ENCODE peak calls at places on chromosomes 1 and 21, in seven cellular contexts. O is psoas muscle; W is cardiac fibroblast; E is naive thymus-derived CD4-positive, alpha-beta T cell; Z is left colon; K is LHCN-M2; X is lower lobe of right lung. Y is an unnamed sample.
A peak's percentile ranks its signal among the peaks of the same experiment; 100 is the strongest.

GRCh38 chr1:36248250-36248894 is 24.1 kb downstream of the THRAP3 start:
- DNase-seq in K (peak; percentile 91), O (peak; percentile 68), Z (peak; percentile 50), E (no peak), W (peak; percentile 91), X (peak; percentile 56), Y (no peak)

GRCh38 chr1:64699327-64699726 is 45.5 kb upstream of the RAVER2 start:
- DNase-seq in Z (no peak), W (no peak), E (no peak), X (no peak), O (no peak), K (no peak), Y (no peak)

GRCh38 chr1:70966018-70966638 is 81.5 kb downstream of the PTGER3 start:
- DNase-seq in E (no peak), K (peak; percentile 6), Z (no peak), W (peak; percentile 2), O (no peak), X (no peak), Y (no peak)

GRCh38 chr1:32321712-32322291 is 14.2 kb downstream of the MARCKSL1 start:
- DNase-seq in E (no peak), X (no peak), W (no peak), Z (peak; percentile 91), K (no peak), O (no peak), Y (peak; percentile 67)

GRCh38 chr1:8214501-8215173 is 103.3 kb upstream of the SLC45A1 start:
- DNase-seq in K (peak; percentile 85), O (no peak), X (no peak), E (no peak), W (peak; percentile 68), Z (no peak), Y (no peak)

GRCh38 chr1:98046031-98046641 is 125.3 kb upstream of the DPYD start:
- DNase-seq in Z (no peak), X (peak; percentile 40), W (peak; percentile 69), O (no peak), E (peak; percentile 7), K (peak; percentile 51), Y (peak; percentile 20)

GRCh38 chr1:204326891-204327290 is 32.8 kb downstream of the PLEKHA6 start:
- DNase-seq in Z (no peak), K (no peak), X (no peak), W (no peak), E (no peak), O (no peak), Y (no peak)

GRCh38 chr1:55448261-55448660 is 233.1 kb upstream of the USP24 start:
- DNase-seq in Z (no peak), E (no peak), O (no peak), K (no peak), X (no peak), W (peak; percentile 29), Y (no peak)

GRCh38 chr1:205344010-205344808 is 12.5 kb downstream of the KLHDC8A start:
- DNase-seq in Z (peak; percentile 38), X (peak; percentile 62), E (peak; percentile 34), W (no peak), K (no peak), O (peak; percentile 30), Y (peak; percentile 35)

GRCh38 chr1:100100202-100100601 is 32.5 kb downstream of the SASS6 start:
- DNase-seq in K (no peak), E (no peak), W (peak; percentile 79), Z (no peak), O (no peak), X (no peak), Y (no peak)

GRCh38 chr1:52615489-52616042 is 13.4 kb downstream of the GPX7 start:
- DNase-seq in E (no peak), X (no peak), O (no peak), Z (no peak), K (no peak), W (no peak), Y (no peak)

GRCh38 chr1:2300851-2301606 is 72.9 kb downstream of the SKI start:
- DNase-seq in K (peak; percentile 79), O (peak; percentile 85), X (peak; percentile 92), W (peak; percentile 82), Z (peak; percentile 84), E (peak; percentile 76), Y (peak; percentile 98)

GRCh38 chr1:43267818-43268425 is 1.9 kb upstream of the TMEM125 start:
- DNase-seq in O (no peak), K (no peak), E (no peak), X (no peak), W (no peak), Z (no peak), Y (no peak)

GRCh38 chr1:94326329-94326728 is 88.9 kb upstream of the ARHGAP29 start:
- DNase-seq in Z (no peak), W (no peak), O (no peak), X (no peak), E (no peak), K (peak; percentile 43), Y (no peak)

GRCh38 chr1:155307247-155307740 is 1.4 kb upstream of the FDPS start:
- DNase-seq in Z (no peak), O (no peak), X (no peak), K (peak; percentile 66), E (no peak), W (peak; percentile 63), Y (no peak)

GRCh38 chr21:25569084-25569483 is 38.2 kb downstream of the MRPL39 start:
- DNase-seq in E (no peak), W (no peak), O (no peak), K (peak; percentile 26), Z (no peak), X (no peak), Y (no peak)

GRCh38 chr1:186519981-186520380 is 59.1 kb upstream of the PDC start:
- DNase-seq in X (no peak), O (no peak), K (no peak), W (no peak), Z (no peak), E (no peak), Y (no peak)

GRCh38 chr1:218930879-218931278 is 242.8 kb upstream of the LYPLAL1 start:
- DNase-seq in W (peak; percentile 94), K (peak; percentile 37), X (no peak), O (no peak), Z (no peak), E (no peak), Y (no peak)

GRCh38 chr1:59139396-59139795 is 157.5 kb upstream of the FGGY start:
- DNase-seq in O (peak; percentile 72), X (no peak), K (no peak), Z (no peak), E (no peak), W (no peak), Y (no peak)

GRCh38 chr1:241488739-241489138 is 30.8 kb downstream of the FH start:
- DNase-seq in O (no peak), X (no peak), K (no peak), Z (no peak), W (no peak), E (no peak), Y (no peak)

GRCh38 chr1:47656719-47657685 is 219.2 kb downstream of the FOXD2 start:
- DNase-seq in O (peak; percentile 30), X (no peak), W (peak; percentile 48), K (no peak), E (no peak), Z (no peak), Y (no peak)

GRCh38 chr1:119045091-119045746 is 57.1 kb upstream of the TBX15 start:
- DNase-seq in E (no peak), Z (no peak), W (no peak), O (no peak), X (no peak), K (no peak), Y (no peak)

GRCh38 chr1:193663965-193664364 is 477.6 kb upstream of the B3GALT2 start:
- DNase-seq in E (no peak), X (no peak), K (no peak), W (no peak), Z (no peak), O (no peak), Y (no peak)

GRCh38 chr1:77056525-77056924 is 162.7 kb downstream of the PIGK start:
- DNase-seq in Z (no peak), E (no peak), K (peak; percentile 67), O (no peak), W (no peak), X (no peak), Y (no peak)

GRCh38 chr1:51482881-51483280 is 36.2 kb downstream of the EPS15 start:
- DNase-seq in Z (no peak), O (no peak), E (no peak), X (no peak), K (no peak), W (no peak), Y (no peak)

GRCh38 chr21:31866077-31866511 is 6.7 kb upstream of the HUNK start:
- DNase-seq in X (peak; percentile 92), E (peak; percentile 51), W (peak; percentile 79), K (peak; percentile 35), O (peak; percentile 87), Z (peak; percentile 80), Y (peak; percentile 42)

GRCh38 chr1:235996048-235996785 is 68.7 kb downstream of the NID1 start:
- DNase-seq in E (no peak), W (no peak), Z (no peak), O (no peak), X (no peak), K (no peak), Y (no peak)

GRCh38 chr21:15140321-15141019 is 75.7 kb upstream of the NRIP1 start:
- DNase-seq in Z (peak; percentile 93), X (peak; percentile 41), O (no peak), K (no peak), W (peak; percentile 16), E (no peak), Y (no peak)

GRCh38 chr1:16248603-16249534 is 11.9 kb upstream of the CPLANE2 start:
- DNase-seq in O (peak; percentile 78), Z (peak; percentile 87), X (peak; percentile 84), W (peak; percentile 92), K (peak; percentile 91), E (no peak), Y (no peak)

GRCh38 chr1:38451541-38451993 is 405.0 kb upstream of the POU3F1 start:
- DNase-seq in Z (no peak), W (peak; percentile 2), O (no peak), X (no peak), E (no peak), K (peak; percentile 66), Y (no peak)

GRCh38 chr1:193730017-193730416 is 543.6 kb upstream of the B3GALT2 start:
- DNase-seq in X (no peak), K (no peak), W (peak; percentile 32), E (no peak), O (no peak), Z (no peak), Y (no peak)

GRCh38 chr1:2632561-2633361 is at the start of gene MMEL1:
- DNase-seq in Z (peak; percentile 67), W (no peak), O (no peak), X (no peak), E (peak; percentile 5), K (no peak), Y (no peak)

GRCh38 chr1:159598196-159598595 is 10.6 kb downstream of the APCS start:
- DNase-seq in X (no peak), K (peak; percentile 92), E (no peak), O (no peak), Z (no peak), W (peak; percentile 88), Y (no peak)

GRCh38 chr1:101290119-101290921 is 53.5 kb downstream of the S1PR1 start:
- DNase-seq in E (no peak), O (no peak), K (no peak), Z (no peak), X (no peak), W (no peak), Y (no peak)

GRCh38 chr21:34276711-34277425 is 86.9 kb upstream of the KCNE2 start:
- DNase-seq in W (no peak), K (peak; percentile 43), E (no peak), X (no peak), O (no peak), Z (no peak), Y (no peak)

GRCh38 chr21:33373451-33373850 is 29.8 kb upstream of the IFNGR2 start:
- DNase-seq in E (no peak), O (no peak), K (no peak), W (no peak), Z (no peak), X (no peak), Y (no peak)

GRCh38 chr1:232302376-232303049 is 327.4 kb downstream of the SIPA1L2 start:
- DNase-seq in E (no peak), X (no peak), K (no peak), O (no peak), W (no peak), Z (no peak), Y (no peak)

GRCh38 chr1:109091196-109092193 is 931 bp downstream of the TMEM167B start:
- DNase-seq in X (no peak), E (no peak), K (peak; percentile 55), Z (peak; percentile 46), O (no peak), W (peak; percentile 25), Y (no peak)

Y was measured in central memory CD4-positive, alpha-beta T cell.